ENCODE peak calls at places on chromosomes 2 and 18, in four cellular contexts. M is astrocyte of the cerebellum, E is Caco-2, K is epithelial cell of esophagus. F is an unnamed sample.
A peak's percentile ranks its signal among the peaks of the same experiment; 100 is the strongest.

GRCh38 chr2:32711219-32711618 is 83.4 kb downstream of the TTC27 start:
- DNase-seq in M (peak; percentile 67), K (peak; percentile 72), E (no peak), F (peak; percentile 65)

GRCh38 chr2:202361133-202361532 is 15.0 kb upstream of the BMPR2 start:
- DNase-seq in K (no peak), M (no peak), E (no peak), F (no peak)

GRCh38 chr2:236054125-236054524 is 114.1 kb downstream of the GBX2 start:
- DNase-seq in E (no peak), M (no peak), K (no peak), F (no peak)

GRCh38 chr18:63197246-63197791 is 122.2 kb downstream of the BCL2 start:
- DNase-seq in K (no peak), M (no peak), E (no peak), F (no peak)

GRCh38 chr2:23460228-23460627 is 75.2 kb downstream of the KLHL29 start:
- DNase-seq in K (peak; percentile 51), M (no peak), E (no peak), F (no peak)

GRCh38 chr2:118847447-118848172 is at the start of gene EN1:
- DNase-seq in E (peak; percentile 41), M (peak; percentile 41), K (no peak), F (no peak)

GRCh38 chr2:191653669-191654402 is 24.1 kb upstream of the NABP1 start:
- DNase-seq in K (no peak), E (no peak), M (no peak), F (no peak)

GRCh38 chr2:74834806-74835755 is 1.2 kb downstream of the HK2 start:
- DNase-seq in E (peak; percentile 81), M (no peak), K (peak; percentile 62), F (no peak)

GRCh38 chr2:215499330-215499729 is 63.5 kb upstream of the FN1 start:
- DNase-seq in E (no peak), K (no peak), M (no peak), F (no peak)

GRCh38 chr2:19762142-19762541 is 139.6 kb downstream of the TTC32 start:
- DNase-seq in E (no peak), M (no peak), K (no peak), F (no peak)

GRCh38 chr2:27954771-27955384 is 64.3 kb downstream of the BABAM2 start:
- DNase-seq in K (peak; percentile 91), E (peak; percentile 18), M (peak; percentile 98), F (peak; percentile 52)

GRCh38 chr2:208097801-208098200 is 26.5 kb downstream of the CRYGD start:
- DNase-seq in K (no peak), M (peak; percentile 26), E (no peak), F (no peak)

GRCh38 chr2:161373939-161374338 is 42.2 kb upstream of the TBR1 start:
- DNase-seq in M (no peak), K (no peak), E (no peak), F (peak; percentile 42)

GRCh38 chr2:202460119-202460518 is 84.0 kb downstream of the BMPR2 start:
- DNase-seq in M (no peak), E (no peak), K (no peak), F (no peak)

GRCh38 chr2:57720728-57721627 is 325.6 kb upstream of the VRK2 start:
- DNase-seq in M (peak; percentile 64), E (peak; percentile 64), K (peak; percentile 56), F (peak; percentile 28)
- TF ChIP-seq CTCF in M (peak; percentile 90), E (peak; percentile 83), K (peak; percentile 88), F (peak; percentile 88)

DNA sequence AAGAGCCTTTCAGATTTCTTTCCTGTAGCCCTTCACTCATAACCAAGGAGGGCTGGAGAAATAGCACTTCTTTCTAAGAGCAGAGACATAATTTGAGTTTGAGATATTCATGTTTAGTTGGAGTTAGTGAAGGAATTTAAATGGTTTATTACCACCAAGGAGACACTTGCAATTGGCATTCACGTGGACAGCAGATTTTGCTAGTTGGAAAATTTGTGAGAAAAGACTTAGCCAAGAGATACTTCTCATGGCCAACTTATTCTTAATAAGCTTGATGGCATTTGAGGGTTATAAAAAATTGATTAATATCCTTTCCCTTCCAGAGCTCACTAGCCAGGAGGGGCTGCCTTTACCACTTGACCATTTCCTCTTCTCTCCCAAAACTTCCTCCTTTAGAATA is 518.7 kb downstream of the TNS1 start:
- DNase-seq in M (no peak), K (no peak), E (no peak), F (no peak)
- H3K4me3 ChIP-seq in M (no peak overlapping the region), K (no peak overlapping the region), E (no peak overlapping the region), F (no peak overlapping the region)

DNA sequence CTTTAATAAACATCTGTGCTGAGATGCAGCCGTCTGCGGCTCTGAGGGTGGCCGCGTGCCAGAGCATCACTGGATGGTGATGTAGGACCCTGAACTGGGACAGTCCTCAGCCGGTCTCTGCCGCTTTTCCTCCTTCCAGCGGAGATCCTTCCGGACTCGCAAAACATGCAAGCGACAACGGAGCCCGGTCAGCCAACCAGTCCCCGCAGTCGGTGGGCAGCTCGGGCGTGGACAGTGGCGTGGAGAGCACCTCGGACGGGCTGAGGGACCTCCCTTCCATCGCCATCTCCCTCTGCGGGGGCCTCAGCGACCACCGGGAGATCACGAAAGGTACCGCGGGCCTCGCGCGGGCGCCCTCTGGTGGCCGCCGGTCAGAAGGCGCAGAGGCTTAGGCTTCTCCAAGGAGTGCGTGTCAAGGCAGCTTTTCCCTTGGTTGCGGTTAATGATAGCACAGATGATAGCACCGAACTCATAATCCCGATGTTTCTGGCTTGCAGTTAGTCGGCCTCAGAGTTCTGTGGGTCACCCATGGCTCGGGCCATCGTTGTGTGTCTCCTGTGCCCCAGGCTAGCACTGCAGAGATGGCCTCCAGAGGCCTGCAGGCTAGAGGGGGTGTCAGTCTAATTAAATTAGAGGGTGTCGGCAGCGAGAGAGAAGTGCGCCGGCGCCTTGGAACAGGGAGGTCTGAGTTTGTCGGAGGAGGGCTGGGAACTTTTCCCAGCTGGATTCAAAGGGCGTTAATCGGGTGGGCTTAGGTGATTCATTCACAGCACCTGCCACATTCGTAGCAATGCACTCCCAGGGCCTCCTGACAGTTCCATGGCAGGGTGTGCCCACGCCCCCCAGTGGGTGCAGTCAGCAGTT is 38.5 kb downstream of the LPIN1 start:
- DNase-seq in E (peak; percentile 59), K (peak; percentile 25), M (peak; percentile 13), F (no peak)
- TF ChIP-seq CTCF in E (peak; percentile 92), K (peak; percentile 79), M (peak; percentile 75), F (peak; percentile 78)

GRCh38 chr18:5309888-5310470 is 14.5 kb upstream of the ZBTB14 start:
- DNase-seq in M (no peak), E (no peak), K (no peak), F (no peak)
- H3K4me3 ChIP-seq in M (no peak overlapping the region), E (no peak overlapping the region), K (no peak overlapping the region), F (no peak overlapping the region)

DNA sequence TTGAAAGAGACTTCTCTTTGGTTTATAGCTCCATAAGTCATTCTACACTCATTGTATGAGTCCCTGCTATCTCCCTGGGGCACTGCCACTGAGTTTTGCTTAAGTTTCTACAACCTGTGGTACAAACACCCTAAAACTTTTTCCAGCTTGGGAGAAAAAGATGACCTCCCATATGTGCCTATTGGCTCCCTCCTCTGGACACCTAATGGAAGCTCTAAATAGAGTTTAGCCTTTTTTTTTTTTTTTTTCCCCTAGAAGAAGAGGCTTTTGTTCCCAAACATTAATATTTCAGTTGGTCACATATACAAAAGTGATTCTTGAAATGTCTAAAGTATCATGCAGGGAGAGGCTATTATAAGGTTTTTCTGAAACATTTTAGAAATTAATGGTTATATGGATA is 547.2 kb upstream of the TMEFF2 start:
- DNase-seq in K (peak; percentile 40), E (peak; percentile 12), M (no peak), F (no peak)
- TF ChIP-seq CTCF in K (peak; percentile 52), E (peak; percentile 14), M (peak; percentile 35), F (peak; percentile 54)

DNA sequence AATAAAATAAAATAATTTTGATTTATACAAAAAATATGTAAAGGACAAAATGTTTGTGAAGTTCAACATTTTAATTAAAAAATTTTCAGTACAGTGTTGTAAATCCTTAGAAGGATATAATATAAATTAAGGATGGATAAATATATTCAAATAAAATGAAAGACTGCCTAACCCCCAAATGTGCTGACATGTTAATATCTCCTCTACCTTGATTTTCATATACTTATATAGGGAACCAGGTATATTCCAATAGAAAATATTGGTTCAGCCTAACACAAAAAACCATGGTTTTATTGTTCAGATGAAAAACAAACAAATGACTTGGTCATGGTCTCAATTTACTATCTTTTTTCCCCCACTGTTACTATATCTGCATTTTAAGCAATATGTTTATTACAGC is 7.3 kb downstream of the TMEM17 start:
- DNase-seq in M (no peak), K (no peak), E (no peak), F (no peak)
- H3K4me3 ChIP-seq in M (no peak overlapping the region), K (no peak overlapping the region), E (no peak overlapping the region), F (no peak overlapping the region)

DNA sequence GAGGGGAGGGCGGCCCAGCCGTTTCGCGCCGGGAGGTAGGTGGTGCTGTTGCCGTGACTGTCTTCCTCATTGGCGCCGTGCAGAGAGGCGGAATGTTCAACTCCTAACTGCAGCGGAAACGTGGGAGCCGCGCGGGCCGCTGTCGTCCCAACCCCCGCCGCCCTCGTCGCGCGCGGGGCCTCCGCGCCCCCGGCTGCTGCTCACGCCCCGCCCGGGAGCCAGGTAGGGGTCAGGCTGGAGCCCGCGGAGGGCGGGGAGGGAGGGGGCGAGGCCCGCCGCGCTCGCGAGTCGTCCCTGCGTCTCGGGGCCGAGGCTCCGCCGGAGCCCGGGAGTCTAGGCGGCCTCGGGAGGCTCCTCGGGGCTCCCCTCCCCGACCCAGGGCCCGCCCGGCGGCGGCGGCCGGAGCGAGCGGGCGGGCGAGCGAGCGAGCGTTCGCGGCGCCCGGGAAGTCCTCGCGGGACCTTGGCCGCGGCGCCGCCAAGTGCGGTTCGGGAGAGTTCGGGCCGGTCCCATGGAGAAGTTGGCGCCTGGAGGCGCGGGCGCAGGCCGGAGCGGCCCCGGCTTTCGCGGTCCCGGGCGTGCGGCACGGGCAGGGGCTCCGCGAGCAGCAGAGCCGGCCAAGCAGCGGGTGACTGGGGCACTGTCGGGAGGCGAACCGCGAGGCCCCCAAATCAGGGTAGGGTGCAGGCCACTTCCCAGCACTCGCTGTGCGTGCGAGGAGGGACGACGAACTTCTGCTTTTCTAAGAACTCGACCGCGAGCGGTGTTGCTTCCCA is at the start of gene MAP3K20:
- DNase-seq in K (peak; percentile 82), M (peak; percentile 22), E (peak; percentile 79), F (no peak)
- TF ChIP-seq CTCF in K (peak; percentile 41), M (peak; percentile 27), E (peak; percentile 22), F (peak; percentile 30)

F was measured in retinal pigment epithelial cell.